ENCODE peak calls at places on chromosomes 12 and 14, in ten cellular contexts. Y is cardiac muscle cell, R is transverse colon, W is upper lobe of right lung, L is lower lobe of right lung, S is PC-3, T is heart left ventricle, G is Karpas-422, J is GM23248, P is gastrocnemius medialis. H is an unnamed sample. For H3K4me1 and H3K36me3, the result is how much of the 10 kb centered on the place peaks cover.

GRCh38 chr12:1496162-1496925 is 98.0 kb downstream of the FBXL14 start:
- DNase-seq in Y (peak), R (peak), W (no peak), L (no peak), S (peak), T (no peak), G (no peak), J (peak), P (no peak), H (no peak)

GRCh38 chr12:17540921-17541320 is 549.1 kb downstream of the RERGL start:
- DNase-seq in Y (no peak), R (no peak), W (no peak), L (no peak), S (peak), T (no peak), G (no peak), J (no peak), P (no peak), H (no peak)

GRCh38 chr14:52350445-52350844 is 36.3 kb downstream of the PTGER2 start:
- DNase-seq in Y (no peak), R (no peak), W (no peak), L (no peak), S (no peak), T (no peak), G (no peak), J (no peak), P (no peak), H (no peak)

GRCh38 chr14:53156238-53156637 is 3.1 kb upstream of the DDHD1 start:
- DNase-seq in Y (no peak), R (no peak), W (no peak), L (no peak), S (no peak), T (no peak), G (no peak), J (no peak), P (no peak), H (no peak)

GRCh38 chr14:24883571-24883970 is 166.4 kb downstream of the STXBP6 start:
- DNase-seq in Y (peak), R (no peak), W (no peak), L (no peak), S (no peak), T (no peak), G (no peak), J (peak), P (no peak), H (no peak)

GRCh38 chr14:23141706-23142467 is 22.8 kb upstream of the CEBPE start:
- DNase-seq in Y (peak), R (peak), W (peak), L (peak), S (peak), T (peak), G (no peak), J (peak), P (peak), H (peak)

GRCh38 chr14:71243697-71244096 is 336.4 kb downstream of the PCNX1 start:
- DNase-seq in Y (peak), R (no peak), W (no peak), L (no peak), S (no peak), T (no peak), G (no peak), J (peak), P (no peak), H (no peak)

GRCh38 chr14:96098309-96098998 is 59.3 kb downstream of the C14orf132 start:
- DNase-seq in Y (peak), R (no peak), W (peak), L (no peak), S (peak), T (no peak), G (peak), J (peak), P (no peak), H (peak)

GRCh38 chr12:106239951-106240335 is 7.9 kb downstream of the CKAP4 start:
- DNase-seq in Y (no peak), R (no peak), W (no peak), L (no peak), S (no peak), T (no peak), G (no peak), J (no peak), P (no peak), H (no peak)

GRCh38 chr14:36785511-36785910 is 123.9 kb downstream of the PAX9 start:
- DNase-seq in Y (no peak), R (no peak), W (no peak), L (no peak), S (no peak), T (no peak), G (no peak), J (no peak), P (no peak), H (no peak)

GRCh38 chr14:98160901-98161300 is 1111.1 kb downstream of the BCL11B start:
- DNase-seq in Y (no peak), R (no peak), W (no peak), L (no peak), S (no peak), T (no peak), G (no peak), J (no peak), P (no peak), H (no peak)

GRCh38 chr12:116291218-116291617 is 13.7 kb upstream of the MED13L start:
- DNase-seq in Y (no peak), R (no peak), W (no peak), L (no peak), S (no peak), T (no peak), G (no peak), J (no peak), P (no peak), H (no peak)

GRCh38 chr14:99230271-99231141 is 41.5 kb downstream of the BCL11B start:
- DNase-seq in Y (no peak), R (peak), W (no peak), L (peak), S (no peak), T (no peak), G (no peak), J (peak), P (no peak), H (no peak)

GRCh38 chr14:68797180-68797670 is 4.4 kb upstream of the ZFP36L1 start:
- DNase-seq in Y (no peak), R (no peak), W (no peak), L (no peak), S (no peak), T (no peak), G (no peak), J (no peak), P (no peak), H (no peak)

GRCh38 chr12:93032748-93033147 is 103.7 kb upstream of the EEA1 start:
- DNase-seq in Y (peak), R (no peak), W (no peak), L (no peak), S (no peak), T (no peak), G (no peak), J (no peak), P (no peak), H (no peak)

GRCh38 chr12:122203301-122203967 is at the start of gene B3GNT4:
- DNase-seq in Y (peak), R (peak), W (peak), L (peak), S (peak), T (no peak), G (peak), J (peak), P (no peak), H (peak)

GRCh38 chr12:47736877-47737676 is 11.8 kb upstream of the ENDOU start:
- DNase-seq in Y (peak), R (peak), W (peak), L (peak), S (no peak), T (peak), G (no peak), J (peak), P (peak), H (no peak)

GRCh38 chr14:101982621-101983020 is 18.2 kb downstream of the DYNC1H1 start:
- DNase-seq in Y (no peak), R (no peak), W (no peak), L (no peak), S (no peak), T (no peak), G (no peak), J (no peak), P (no peak), H (no peak)

GRCh38 chr12:29426516-29426915 is 45.5 kb upstream of the ERGIC2 start:
- DNase-seq in Y (no peak), R (no peak), W (no peak), L (no peak), S (no peak), T (no peak), G (no peak), J (no peak), P (no peak), H (no peak)

GRCh38 chr14:45359766-45360165 is 106.8 kb upstream of the MIS18BP1 start:
- DNase-seq in Y (no peak), R (no peak), W (no peak), L (no peak), S (peak), T (no peak), G (no peak), J (peak), P (no peak), H (no peak)

GRCh38 chr12:92044435-92044834 is 101.2 kb downstream of the BTG1 start:
- DNase-seq in Y (no peak), R (no peak), W (no peak), L (no peak), S (peak), T (no peak), G (no peak), J (no peak), P (no peak), H (no peak)

GRCh38 chr12:11906284-11906935 is 164.3 kb upstream of the BCL2L14 start:
- DNase-seq in Y (peak), R (no peak), W (no peak), L (no peak), S (no peak), T (no peak), G (no peak), J (peak), P (no peak), H (no peak)

GRCh38 chr14:99323603-99324185 is 51.7 kb upstream of the BCL11B start:
- DNase-seq in Y (no peak), R (no peak), W (peak), L (no peak), S (no peak), T (no peak), G (no peak), J (no peak), P (no peak), H (no peak)

GRCh38 chr14:73743431-73743931 is 29.3 kb upstream of the PNMA1 start:
- DNase-seq in Y (peak), R (peak), W (no peak), L (peak), S (no peak), T (peak), G (no peak), J (no peak), P (no peak), H (no peak)

GRCh38 chr12:123223241-123223668 is 9.7 kb downstream of the MPHOSPH9 start:
- DNase-seq in Y (no peak), R (peak), W (no peak), L (no peak), S (no peak), T (no peak), G (no peak), J (no peak), P (no peak), H (no peak)

GRCh38 chr14:51370758-51371386 is 130.8 kb downstream of the TMX1 start:
- DNase-seq in Y (peak), R (no peak), W (no peak), L (no peak), S (peak), T (no peak), G (no peak), J (peak), P (no peak), H (no peak)

GRCh38 chr12:100266163-100266801 is 597 bp downstream of the DEPDC4 start:
- DNase-seq in Y (no peak), R (no peak), W (no peak), L (no peak), S (no peak), T (no peak), G (no peak), J (peak), P (no peak), H (no peak)

GRCh38 chr14:55350461-55350860 is 61.2 kb downstream of the ATG14 start:
- DNase-seq in Y (no peak), R (no peak), W (no peak), L (no peak), S (no peak), T (no peak), G (no peak), J (no peak), P (no peak), H (no peak)

GRCh38 chr12:116508145-116509121 is 50.7 kb upstream of the MAP1LC3B2 start:
- DNase-seq in Y (peak), R (peak), W (peak), L (peak), S (peak), T (peak), G (peak), J (peak), P (no peak), H (peak)

GRCh38 chr14:104826858-104827172 is 25.9 kb downstream of the ZBTB42 start:
- DNase-seq in Y (peak), R (no peak), W (no peak), L (no peak), S (no peak), T (no peak), G (no peak), J (no peak), P (no peak), H (no peak)

GRCh38 chr12:76143343-76144252 is 59.1 kb upstream of the NAP1L1 start:
- DNase-seq in Y (no peak), R (peak), W (no peak), L (no peak), S (no peak), T (no peak), G (no peak), J (no peak), P (no peak), H (no peak)

GRCh38 chr14:100222219-100223093 is 16.5 kb upstream of the YY1 start:
- DNase-seq in Y (no peak), R (no peak), W (no peak), L (no peak), S (no peak), T (no peak), G (peak), J (no peak), P (no peak), H (no peak)

GRCh38 chr12:14418526-14418925 is 53.0 kb downstream of the ATF7IP start:
- DNase-seq in Y (peak), R (no peak), W (no peak), L (no peak), S (peak), T (no peak), G (peak), J (peak), P (no peak), H (no peak)

GRCh38 chr12:127760996-127761395 is 506.0 kb upstream of the TMEM132C start:
- DNase-seq in Y (no peak), R (no peak), W (no peak), L (no peak), S (no peak), T (no peak), G (no peak), J (no peak), P (no peak), H (no peak)

GRCh38 chr14:32757568-32757967 is 181.1 kb upstream of the NPAS3 start:
- DNase-seq in Y (no peak), R (no peak), W (no peak), L (no peak), S (no peak), T (no peak), G (no peak), J (no peak), P (no peak), H (no peak)

GRCh38 chr14:49549881-49550280 is 36.3 kb downstream of the RPS29 start:
- DNase-seq in Y (no peak), R (no peak), W (no peak), L (no peak), S (peak), T (no peak), G (no peak), J (peak), P (no peak), H (no peak)

GRCh38 chr12:1846421-1847405 is 26.3 kb downstream of the LRTM2 start:
- DNase-seq in Y (no peak), R (peak), W (peak), L (no peak), S (no peak), T (no peak), G (no peak), J (no peak), P (no peak), H (no peak)

GRCh38 chr14:34472706-34473279 is 10.8 kb upstream of the SPTSSA start:
- DNase-seq in Y (no peak), R (no peak), W (no peak), L (no peak), S (no peak), T (no peak), G (no peak), J (no peak), P (no peak), H (no peak)

GRCh38 chr12:32893458-32893857 is 3.1 kb downstream of the PKP2 start:
- DNase-seq in Y (peak), R (no peak), W (no peak), L (no peak), S (no peak), T (no peak), G (no peak), J (no peak), P (no peak), H (peak)
- H3K4me1 ChIP-seq in Y (under half), R (under half), W (under half), L (under half), S (under half), T (under half), G (under half), J (under half), P (under half), H (half or more)

GRCh38 chr14:61374284-61374683 is 52.9 kb downstream of the PRKCH start:
- DNase-seq in Y (no peak), R (no peak), W (no peak), L (no peak), S (no peak), T (no peak), G (no peak), J (no peak), P (no peak), H (no peak)

GRCh38 chr14:61372379-61372778 is 51.0 kb downstream of the PRKCH start:
- DNase-seq in Y (no peak), R (no peak), W (no peak), L (no peak), S (no peak), T (no peak), G (no peak), J (no peak), P (no peak), H (no peak)

GRCh38 chr14:61372842-61373555 is 51.6 kb downstream of the PRKCH start:
- DNase-seq in Y (no peak), R (no peak), W (no peak), L (no peak), S (no peak), T (no peak), G (no peak), J (no peak), P (no peak), H (no peak)

GRCh38 chr14:61376314-61376713 is 54.9 kb downstream of the PRKCH start:
- DNase-seq in Y (no peak), R (no peak), W (no peak), L (no peak), S (no peak), T (no peak), G (no peak), J (no peak), P (no peak), H (no peak)

DNA sequence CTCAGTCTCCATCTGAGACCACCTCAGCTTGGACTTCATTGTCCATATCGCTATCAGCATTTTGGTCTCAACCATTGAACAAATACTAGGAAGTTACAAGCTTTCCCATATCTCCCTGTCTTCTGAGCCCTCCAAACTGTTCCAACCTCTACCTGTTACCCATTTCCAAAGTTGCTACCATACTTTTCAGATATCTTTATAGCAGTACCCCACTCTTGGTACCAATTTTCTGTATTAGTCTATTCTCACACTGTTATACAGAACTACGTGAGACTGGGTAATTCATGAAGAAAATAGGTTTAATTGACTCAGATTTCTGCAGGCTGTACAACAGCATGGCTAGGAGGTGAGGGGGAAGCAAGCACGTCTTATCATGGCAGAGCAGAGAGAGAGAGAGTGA is 53.8 kb downstream of the PRKCH start:
- DNase-seq in Y (no peak), R (no peak), W (no peak), L (no peak), S (no peak), T (no peak), G (no peak), J (no peak), P (no peak), H (no peak)
- H3K36me3 ChIP-seq in Y (under half), R (under half), W (under half), L (under half), S (under half), T (under half), G (under half), J (under half), P (under half), H (under half)

GRCh38 chr12:104423809-104424208 is 32.9 kb upstream of the CHST11 start:
- DNase-seq in Y (no peak), R (no peak), W (no peak), L (no peak), S (no peak), T (no peak), G (no peak), J (no peak), P (no peak), H (no peak)

GRCh38 chr12:104426926-104427546 is 29.7 kb upstream of the CHST11 start:
- DNase-seq in Y (peak), R (no peak), W (no peak), L (no peak), S (peak), T (no peak), G (no peak), J (peak), P (no peak), H (no peak)

GRCh38 chr12:104423273-104423672 is 33.5 kb upstream of the CHST11 start:
- DNase-seq in Y (no peak), R (no peak), W (no peak), L (no peak), S (peak), T (no peak), G (no peak), J (no peak), P (no peak), H (no peak)

GRCh38 chr12:104422441-104422840 is 34.3 kb upstream of the CHST11 start:
- DNase-seq in Y (no peak), R (no peak), W (no peak), L (no peak), S (peak), T (no peak), G (no peak), J (no peak), P (no peak), H (no peak)

DNA sequence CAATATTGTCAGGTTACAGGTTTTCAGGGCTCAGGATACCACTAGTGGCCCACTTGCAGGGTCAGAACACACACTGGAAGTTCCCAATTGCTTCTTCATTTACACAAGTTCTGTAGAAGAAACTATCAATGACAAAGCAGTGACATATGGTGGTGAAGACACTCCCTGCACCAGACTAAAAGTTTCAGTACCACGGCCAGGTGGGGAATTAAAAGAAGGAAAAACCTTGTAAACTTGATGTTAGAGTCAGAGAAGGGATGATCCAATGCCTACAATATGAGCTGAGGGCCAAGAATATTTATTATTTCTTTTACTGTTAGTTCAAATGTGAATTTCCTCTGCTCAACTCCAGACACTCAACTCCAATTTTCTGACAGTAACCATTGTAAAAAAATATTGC is 31.8 kb upstream of the CHST11 start:
- DNase-seq in Y (no peak), R (no peak), W (no peak), L (no peak), S (no peak), T (no peak), G (no peak), J (no peak), P (no peak), H (no peak)
- H3K4me1 ChIP-seq in Y (under half), R (under half), W (under half), L (under half), S (under half), T (under half), G (under half), J (under half), P (under half), H (under half)

GRCh38 chr12:57142727-57143126 is 4.7 kb downstream of the LRP1-AS start:
- DNase-seq in Y (no peak), R (no peak), W (no peak), L (no peak), S (no peak), T (no peak), G (no peak), J (no peak), P (no peak), H (no peak)

GRCh38 chr12:57139796-57140649 is 7.4 kb downstream of the LRP1-AS start:
- DNase-seq in Y (peak), R (no peak), W (no peak), L (no peak), S (no peak), T (no peak), G (no peak), J (peak), P (no peak), H (no peak)

GRCh38 chr12:57143454-57143853 is 4.0 kb downstream of the LRP1-AS start:
- DNase-seq in Y (no peak), R (no peak), W (no peak), L (no peak), S (no peak), T (no peak), G (no peak), J (no peak), P (no peak), H (no peak)

GRCh38 chr12:57141249-57141648 is 6.2 kb downstream of the LRP1-AS start:
- DNase-seq in Y (no peak), R (peak), W (no peak), L (no peak), S (no peak), T (no peak), G (no peak), J (no peak), P (no peak), H (no peak)

GRCh38 chr12:57142121-57142520 is 5.3 kb downstream of the LRP1-AS start:
- DNase-seq in Y (no peak), R (no peak), W (no peak), L (no peak), S (no peak), T (no peak), G (no peak), J (no peak), P (no peak), H (no peak)
- H3K36me3 ChIP-seq in Y (under half), R (under half), W (half or more), L (half or more), S (under half), T (half or more), G (under half), J (half or more), P (under half), H (under half)

GRCh38 chr12:96502949-96503532 is 13.7 kb downstream of the CFAP54 start:
- DNase-seq in Y (no peak), R (no peak), W (no peak), L (no peak), S (no peak), T (no peak), G (no peak), J (no peak), P (no peak), H (no peak)
- H3K4me1 ChIP-seq in Y (under half), R (under half), W (under half), L (under half), S (under half), T (under half), G (under half), J (under half), P (under half), H (under half)

H was measured in Caco-2.